ENCODE peak calls at places on chromosome 16, in ten cellular contexts. R is stimulated activated naive B cell treated with anti-CD40 and anti-IgM and Interleukin-4, amounts not matched to agents 10 μg/mL and 1 μg/mL and 100 μg/mL, for 72 hours; A is H7; B is Daoy; S is head of caudate nucleus; M is CD4-positive, alpha-beta memory T cell; E is pons; H is A673; K is stimulated activated CD4-positive, alpha-beta T cell treated with anti-CD3 and anti-CD28 coated beads, Interleukin-2, amount 100 ng/mL, for 24 hours; W is T-cell. L is an unnamed sample.

GRCh38 chr16:8716052-8716451 is 41.6 kb downstream of the ABAT start:
- DNase-seq in R (no peak), A (no peak), B (no peak), S (no peak), M (no peak), E (no peak), H (no peak), K (no peak), W (no peak), L (no peak)

GRCh38 chr16:85221810-85222150 is 109.5 kb upstream of the CIBAR2 start:
- DNase-seq in R (no peak), A (peak; percentile 72), B (peak; percentile 41), S (no peak), M (no peak), E (no peak), H (no peak), K (no peak), W (no peak), L (no peak)

GRCh38 chr16:26645629-26646028 is 421.1 kb upstream of the C16orf82 start:
- DNase-seq in R (no peak), A (peak; percentile 76), B (no peak), S (peak; percentile 45), M (peak; percentile 17), E (peak; percentile 25), H (peak; percentile 73), K (peak; percentile 68), W (peak; percentile 14), L (no peak)

GRCh38 chr16:89155184-89155679 is 16.3 kb upstream of the CDH15 start:
- DNase-seq in R (no peak), A (no peak), B (no peak), S (no peak), M (no peak), E (peak; percentile 18), H (no peak), K (no peak), W (no peak), L (peak; percentile 89)

GRCh38 chr16:88804552-88805339 is 1.2 kb downstream of the CDT1 start:
- DNase-seq in R (no peak), A (peak; percentile 93), B (no peak), S (no peak), M (no peak), E (no peak), H (no peak), K (peak; percentile 64), W (no peak), L (no peak)

GRCh38 chr16:67459066-67459857 is 21.7 kb downstream of the ATP6V0D1 start:
- DNase-seq in R (no peak), A (peak; percentile 64), B (no peak), S (peak; percentile 50), M (no peak), E (peak; percentile 9), H (no peak), K (no peak), W (no peak), L (peak; percentile 55)

GRCh38 chr16:54355251-54355650 is 68.7 kb upstream of the IRX3 start:
- DNase-seq in R (no peak), A (no peak), B (peak; percentile 55), S (no peak), M (no peak), E (no peak), H (no peak), K (no peak), W (no peak), L (peak; percentile 52)

GRCh38 chr16:26957283-26957859 is 109.4 kb upstream of the C16orf82 start:
- DNase-seq in R (no peak), A (no peak), B (no peak), S (no peak), M (no peak), E (no peak), H (no peak), K (no peak), W (no peak), L (no peak)

GRCh38 chr16:17945080-17945601 is 391.4 kb downstream of the NPIPA8 start:
- DNase-seq in R (no peak), A (no peak), B (no peak), S (no peak), M (no peak), E (no peak), H (no peak), K (no peak), W (no peak), L (peak; percentile 32)

GRCh38 chr16:79122343-79122742 is 478.2 kb downstream of the MAF start:
- DNase-seq in R (no peak), A (no peak), B (no peak), S (no peak), M (no peak), E (no peak), H (no peak), K (no peak), W (no peak), L (no peak)

GRCh38 chr16:1102921-1103648 is 7.0 kb upstream of the C1QTNF8 start:
- DNase-seq in R (peak; percentile 59), A (no peak), B (peak; percentile 58), S (peak; percentile 54), M (peak; percentile 62), E (no peak), H (peak; percentile 59), K (peak; percentile 81), W (peak; percentile 57), L (peak; percentile 42)

GRCh38 chr16:10040136-10041080 is 141.8 kb downstream of the GRIN2A start:
- DNase-seq in R (no peak), A (peak; percentile 37), B (no peak), S (peak; percentile 67), M (no peak), E (no peak), H (no peak), K (no peak), W (no peak), L (no peak)

GRCh38 chr16:66551362-66551761 is 1.0 kb upstream of the CKLF start:
- DNase-seq in R (peak; percentile 43), A (peak; percentile 70), B (peak; percentile 57), S (no peak), M (peak; percentile 58), E (peak; percentile 52), H (peak; percentile 78), K (peak; percentile 62), W (peak; percentile 45), L (peak; percentile 41)

GRCh38 chr16:24062270-24062817 is 193.8 kb upstream of the CACNG3 start:
- DNase-seq in R (no peak), A (no peak), B (no peak), S (no peak), M (no peak), E (no peak), H (no peak), K (no peak), W (no peak), L (no peak)

GRCh38 chr16:49504626-49505025 is 131.0 kb downstream of the C16orf78 start:
- DNase-seq in R (no peak), A (no peak), B (no peak), S (no peak), M (no peak), E (no peak), H (no peak), K (no peak), W (no peak), L (no peak)

GRCh38 chr16:14436410-14436955 is 193.6 kb downstream of the PARN start:
- DNase-seq in R (no peak), A (no peak), B (no peak), S (no peak), M (peak; percentile 7), E (peak; percentile 43), H (no peak), K (no peak), W (peak; percentile 7), L (no peak)

GRCh38 chr16:65285128-65286120 is 163.6 kb upstream of the CDH11 start:
- DNase-seq in R (no peak), A (no peak), B (no peak), S (no peak), M (no peak), E (no peak), H (no peak), K (no peak), W (no peak), L (peak; percentile 72)

GRCh38 chr16:23879735-23880373 is 44.1 kb downstream of the PRKCB start:
- DNase-seq in R (no peak), A (no peak), B (no peak), S (no peak), M (no peak), E (no peak), H (no peak), K (no peak), W (no peak), L (no peak)

GRCh38 chr16:78523212-78523995 is 423.9 kb downstream of the WWOX start:
- DNase-seq in R (no peak), A (no peak), B (no peak), S (no peak), M (no peak), E (no peak), H (no peak), K (no peak), W (no peak), L (no peak)

GRCh38 chr16:11128211-11129123 is 127.5 kb downstream of the SOCS1 start:
- DNase-seq in R (no peak), A (no peak), B (no peak), S (no peak), M (no peak), E (no peak), H (peak; percentile 72), K (no peak), W (no peak), L (peak; percentile 81)

GRCh38 chr16:29804455-29805231 is 1.7 kb upstream of the MAZ start:
- DNase-seq in R (no peak), A (peak; percentile 86), B (peak; percentile 52), S (peak; percentile 48), M (no peak), E (no peak), H (peak; percentile 48), K (no peak), W (no peak), L (peak; percentile 46)

GRCh38 chr16:4091638-4092037 is 24.6 kb downstream of the ADCY9 start:
- DNase-seq in R (no peak), A (no peak), B (no peak), S (no peak), M (no peak), E (no peak), H (no peak), K (no peak), W (no peak), L (no peak)

GRCh38 chr16:70703041-70703834 is 17.4 kb upstream of the MTSS2 start:
- DNase-seq in R (no peak), A (peak; percentile 84), B (peak; percentile 75), S (no peak), M (no peak), E (no peak), H (peak; percentile 65), K (no peak), W (no peak), L (peak; percentile 97)

GRCh38 chr16:59181821-59182420 is 447.8 kb upstream of the GOT2 start:
- DNase-seq in R (no peak), A (no peak), B (no peak), S (no peak), M (no peak), E (no peak), H (no peak), K (no peak), W (no peak), L (no peak)

GRCh38 chr16:19203374-19203966 is 35.4 kb downstream of the SYT17 start:
- DNase-seq in R (no peak), A (no peak), B (peak; percentile 24), S (no peak), M (no peak), E (no peak), H (no peak), K (no peak), W (no peak), L (no peak)

GRCh38 chr16:19245326-19245925 is 40.1 kb upstream of the CLEC19A start:
- DNase-seq in R (no peak), A (no peak), B (no peak), S (no peak), M (no peak), E (no peak), H (no peak), K (no peak), W (no peak), L (no peak)